ENCODE peak calls at places on chromosome 10, in nine cellular contexts. J is dorsolateral prefrontal cortex, N is brain microvascular endothelial cell, V is epithelial cell of proximal tubule, F is lower lobe of right lung, X is BJ, Y is epithelial cell of esophagus, G is AG04449, D is PC-9. E is an unnamed sample.

GRCh38 chr10:70140297-70140696 is 6.2 kb downstream of the TYSND1 start:
- DNase-seq in J (no peak), N (no peak), V (no peak), F (no peak), X (no peak), Y (no peak), G (no peak), D (no peak), E (no peak)

GRCh38 chr10:4623757-4624420 is 202.1 kb upstream of the AKR1E2 start:
- DNase-seq in J (no peak), N (no peak), V (no peak), F (no peak), X (peak), Y (peak), G (peak), D (no peak), E (no peak)

GRCh38 chr10:11838298-11838852 is 15.2 kb downstream of the PROSER2 start:
- DNase-seq in J (no peak), N (peak), V (peak), F (no peak), X (no peak), Y (peak), G (no peak), D (no peak), E (no peak)

GRCh38 chr10:15169555-15170407 is 1.3 kb upstream of the NMT2 start:
- DNase-seq in J (no peak), N (no peak), V (no peak), F (no peak), X (no peak), Y (no peak), G (no peak), D (no peak), E (no peak)

GRCh38 chr10:121172406-121172805 is 321.2 kb downstream of the WDR11 start:
- DNase-seq in J (no peak), N (no peak), V (no peak), F (no peak), X (no peak), Y (no peak), G (no peak), D (no peak), E (no peak)

GRCh38 chr10:24334279-24334922 is 125.5 kb downstream of the KIAA1217 start:
- DNase-seq in J (no peak), N (no peak), V (no peak), F (no peak), X (no peak), Y (no peak), G (no peak), D (no peak), E (no peak)

GRCh38 chr10:30819306-30820190 is 190.0 kb upstream of the LYZL2 start:
- DNase-seq in J (no peak), N (no peak), V (no peak), F (no peak), X (peak), Y (no peak), G (no peak), D (no peak), E (no peak)

GRCh38 chr10:47160967-47161366 is 139.0 kb upstream of the GDF10 start:
- DNase-seq in J (no peak), N (no peak), V (no peak), F (no peak), X (no peak), Y (no peak), G (no peak), D (no peak), E (no peak)

GRCh38 chr10:44984671-44985101 is 6.1 kb upstream of the DEPP1 start:
- DNase-seq in J (no peak), N (no peak), V (no peak), F (no peak), X (no peak), Y (no peak), G (no peak), D (no peak), E (no peak)

GRCh38 chr10:95214793-95215192 is 20.8 kb downstream of the ACSM6 start:
- DNase-seq in J (no peak), N (peak), V (no peak), F (no peak), X (no peak), Y (peak), G (no peak), D (no peak), E (no peak)

GRCh38 chr10:32938554-32939061 is 19.4 kb downstream of the ITGB1 start:
- DNase-seq in J (peak), N (no peak), V (no peak), F (no peak), X (no peak), Y (peak), G (no peak), D (no peak), E (no peak)

GRCh38 chr10:121597504-121598241 is 571 bp downstream of the FGFR2 start:
- DNase-seq in J (no peak), N (no peak), V (no peak), F (no peak), X (no peak), Y (peak), G (no peak), D (no peak), E (no peak)

GRCh38 chr10:24408365-24408764 is 199.4 kb downstream of the KIAA1217 start:
- DNase-seq in J (no peak), N (no peak), V (no peak), F (no peak), X (no peak), Y (no peak), G (no peak), D (no peak), E (no peak)

GRCh38 chr10:121221991-121222390 is 370.8 kb downstream of the WDR11 start:
- DNase-seq in J (no peak), N (no peak), V (no peak), F (no peak), X (no peak), Y (no peak), G (no peak), D (no peak), E (no peak)

GRCh38 chr10:99329891-99330674 is 927 bp downstream of the CNNM1 start:
- DNase-seq in J (peak), N (no peak), V (no peak), F (peak), X (no peak), Y (peak), G (no peak), D (no peak), E (no peak)

GRCh38 chr10:78316451-78316931 is 282.8 kb downstream of the RPS24 start:
- DNase-seq in J (no peak), N (no peak), V (no peak), F (no peak), X (peak), Y (no peak), G (no peak), D (no peak), E (peak)

GRCh38 chr10:66321746-66322145 is 604.1 kb upstream of the LRRTM3 start:
- DNase-seq in J (no peak), N (no peak), V (no peak), F (no peak), X (no peak), Y (no peak), G (no peak), D (no peak), E (no peak)

GRCh38 chr10:31770307-31770902 is 158.2 kb downstream of the ARHGAP12 start:
- DNase-seq in J (no peak), N (no peak), V (no peak), F (peak), X (no peak), Y (no peak), G (no peak), D (no peak), E (no peak)

GRCh38 chr10:32983333-32983909 is 25.4 kb upstream of the ITGB1 start:
- DNase-seq in J (no peak), N (peak), V (peak), F (no peak), X (peak), Y (peak), G (peak), D (no peak), E (no peak)

GRCh38 chr10:218753-219152 is 83.5 kb downstream of the ZMYND11 start:
- DNase-seq in J (no peak), N (no peak), V (no peak), F (no peak), X (no peak), Y (peak), G (no peak), D (no peak), E (no peak)

GRCh38 chr10:22426653-22427052 is 81.4 kb downstream of the SPAG6 start:
- DNase-seq in J (no peak), N (no peak), V (no peak), F (no peak), X (no peak), Y (no peak), G (no peak), D (no peak), E (no peak)

GRCh38 chr10:112593023-112593422 is 146.0 kb downstream of the VTI1A start:
- DNase-seq in J (no peak), N (no peak), V (no peak), F (no peak), X (no peak), Y (no peak), G (no peak), D (no peak), E (no peak)

GRCh38 chr10:90136731-90137316 is 435.4 kb downstream of the KIF20B start:
- DNase-seq in J (no peak), N (no peak), V (no peak), F (no peak), X (no peak), Y (peak), G (no peak), D (no peak), E (no peak)

GRCh38 chr10:128629111-128630096 is 503.2 kb upstream of the MKI67 start:
- DNase-seq in J (no peak), N (peak), V (no peak), F (no peak), X (no peak), Y (peak), G (no peak), D (peak), E (no peak)

GRCh38 chr10:119306514-119306951 is 99.2 kb downstream of the GRK5 start:
- DNase-seq in J (no peak), N (no peak), V (no peak), F (no peak), X (no peak), Y (peak), G (no peak), D (peak), E (no peak)
- TF ChIP-seq CTCF in J (no peak), N (peak), V (peak), F (peak), X (no peak), Y (peak), G (peak), D (peak), E (no peak)

GRCh38 chr10:133420028-133420427 is 4.4 kb downstream of the SPRN start:
- DNase-seq in J (no peak), N (no peak), V (no peak), F (no peak), X (no peak), Y (no peak), G (no peak), D (no peak), E (no peak)

GRCh38 chr10:133422223-133422820 is 2.1 kb downstream of the SPRN start:
- DNase-seq in J (no peak), N (no peak), V (no peak), F (peak), X (no peak), Y (no peak), G (no peak), D (no peak), E (no peak)

GRCh38 chr10:133420579-133420978 is 3.8 kb downstream of the SPRN start:
- DNase-seq in J (no peak), N (no peak), V (no peak), F (peak), X (no peak), Y (no peak), G (no peak), D (no peak), E (no peak)

GRCh38 chr10:133421336-133422222 is 2.8 kb downstream of the SPRN start:
- DNase-seq in J (no peak), N (no peak), V (no peak), F (peak), X (no peak), Y (no peak), G (no peak), D (no peak), E (no peak)

DNA sequence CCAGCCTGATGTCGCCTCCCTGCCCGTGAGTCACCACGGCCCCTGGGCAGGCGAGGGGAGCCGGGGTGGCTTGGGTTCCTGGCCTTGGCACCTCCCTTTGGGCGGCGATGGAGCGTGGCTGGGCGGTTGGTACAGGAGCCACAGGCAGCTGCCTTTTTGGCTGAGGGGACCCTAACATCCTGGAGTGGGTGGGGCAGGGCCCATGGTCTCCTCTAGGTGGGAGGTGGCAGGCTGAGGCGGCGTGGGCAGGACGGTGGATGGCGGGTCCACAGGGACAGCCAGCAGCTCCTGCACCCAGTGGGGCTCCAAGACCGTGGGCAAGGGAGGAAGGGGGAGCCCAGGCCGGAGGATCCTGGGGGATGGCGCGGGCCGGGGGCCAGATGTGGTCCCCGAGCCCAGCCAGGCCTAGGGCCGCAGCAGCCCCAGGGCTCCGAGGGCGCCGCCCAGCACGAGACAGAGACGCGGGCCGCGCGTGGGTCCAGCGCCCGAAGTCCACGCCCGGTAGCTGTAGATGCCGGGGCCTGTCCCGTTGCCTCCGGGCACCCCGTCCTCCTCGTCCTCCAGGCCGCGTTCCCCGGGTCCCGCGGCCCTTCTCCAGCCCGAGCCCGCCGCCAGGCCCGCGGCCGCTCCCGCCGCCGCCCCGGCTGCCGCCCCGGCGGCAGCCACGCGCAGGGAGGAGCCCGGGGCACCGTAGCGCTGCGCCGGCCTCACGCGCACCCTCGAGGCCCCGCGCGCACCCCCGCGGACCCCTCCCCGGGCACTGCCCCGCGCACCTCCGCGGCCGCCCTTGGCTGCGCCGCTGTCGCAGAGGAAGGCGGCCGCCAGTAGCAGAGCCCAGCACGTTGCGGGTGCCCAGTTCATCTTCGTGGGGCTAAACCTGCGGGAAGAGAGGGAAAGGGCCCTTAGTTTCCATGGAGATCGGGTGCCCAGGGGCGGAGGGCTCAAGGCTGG is 1.3 kb downstream of the SPRN start:
- DNase-seq in J (no peak), N (no peak), V (no peak), F (peak), X (no peak), Y (no peak), G (no peak), D (no peak), E (no peak)
- H3K4me3 ChIP-seq in J (peak), N (no peak), V (no peak), F (no peak), X (peak), Y (no peak), G (peak), D (no peak), E (no peak)

GRCh38 chr10:6721480-6721879 is 141.4 kb upstream of the PRKCQ start:
- DNase-seq in J (no peak), N (peak), V (peak), F (no peak), X (peak), Y (peak), G (peak), D (peak), E (peak)
- TF ChIP-seq CTCF in J (no peak), N (peak), V (peak), F (no peak), X (peak), Y (peak), G (peak), D (peak), E (peak)

GRCh38 chr10:124074471-124075109 is 18.8 kb downstream of the CHST15 start:
- DNase-seq in J (no peak), N (no peak), V (no peak), F (peak), X (no peak), Y (no peak), G (no peak), D (no peak), E (no peak)
- H3K4me3 ChIP-seq in J (no peak), N (no peak), V (no peak), F (no peak), X (no peak), Y (no peak), G (no peak), D (no peak), E (no peak)

GRCh38 chr10:73771722-73772279 is 10.0 kb upstream of the CHCHD1 start:
- DNase-seq in J (peak), N (peak), V (no peak), F (peak), X (no peak), Y (peak), G (no peak), D (peak), E (no peak)

GRCh38 chr10:73773152-73773879 is 8.5 kb upstream of the CHCHD1 start:
- DNase-seq in J (no peak), N (no peak), V (no peak), F (no peak), X (no peak), Y (no peak), G (no peak), D (no peak), E (no peak)

GRCh38 chr10:73772280-73773151 is 9.3 kb upstream of the CHCHD1 start:
- DNase-seq in J (peak), N (peak), V (no peak), F (peak), X (no peak), Y (peak), G (peak), D (peak), E (peak)

GRCh38 chr10:73779018-73779417 is 2.8 kb upstream of the CHCHD1 start:
- DNase-seq in J (no peak), N (no peak), V (no peak), F (no peak), X (no peak), Y (no peak), G (no peak), D (no peak), E (no peak)

GRCh38 chr10:73774637-73775036 is 7.2 kb upstream of the CHCHD1 start:
- DNase-seq in J (no peak), N (no peak), V (no peak), F (no peak), X (no peak), Y (peak), G (no peak), D (no peak), E (no peak)
- TF ChIP-seq CTCF in J (no peak), N (peak), V (peak), F (no peak), X (no peak), Y (no peak), G (no peak), D (peak), E (no peak)

DNA sequence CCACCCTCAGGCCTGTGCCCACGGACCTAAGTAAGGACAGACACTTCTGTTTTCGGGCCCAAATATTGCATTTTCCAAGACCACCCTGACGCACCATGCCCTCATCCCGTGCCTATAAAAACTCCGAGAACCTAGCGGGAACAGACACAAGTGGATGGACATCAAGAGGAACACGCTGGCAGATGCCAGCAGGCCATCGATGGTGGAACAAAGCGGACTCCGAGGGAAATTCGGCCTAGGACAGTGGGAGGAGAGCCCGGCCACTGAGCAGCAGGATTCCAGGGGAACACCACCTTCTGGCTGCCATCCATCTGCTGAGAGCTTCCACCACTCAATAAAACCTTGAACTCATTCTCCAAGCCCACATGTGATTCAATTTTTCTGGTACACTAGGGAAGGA is 243.6 kb upstream of the ZWINT start:
- DNase-seq in J (no peak), N (no peak), V (no peak), F (no peak), X (no peak), Y (no peak), G (no peak), D (no peak), E (no peak)
- H3K4me3 ChIP-seq in J (no peak), N (no peak), V (no peak), F (no peak), X (no peak), Y (no peak), G (no peak), D (no peak), E (no peak)

DNA sequence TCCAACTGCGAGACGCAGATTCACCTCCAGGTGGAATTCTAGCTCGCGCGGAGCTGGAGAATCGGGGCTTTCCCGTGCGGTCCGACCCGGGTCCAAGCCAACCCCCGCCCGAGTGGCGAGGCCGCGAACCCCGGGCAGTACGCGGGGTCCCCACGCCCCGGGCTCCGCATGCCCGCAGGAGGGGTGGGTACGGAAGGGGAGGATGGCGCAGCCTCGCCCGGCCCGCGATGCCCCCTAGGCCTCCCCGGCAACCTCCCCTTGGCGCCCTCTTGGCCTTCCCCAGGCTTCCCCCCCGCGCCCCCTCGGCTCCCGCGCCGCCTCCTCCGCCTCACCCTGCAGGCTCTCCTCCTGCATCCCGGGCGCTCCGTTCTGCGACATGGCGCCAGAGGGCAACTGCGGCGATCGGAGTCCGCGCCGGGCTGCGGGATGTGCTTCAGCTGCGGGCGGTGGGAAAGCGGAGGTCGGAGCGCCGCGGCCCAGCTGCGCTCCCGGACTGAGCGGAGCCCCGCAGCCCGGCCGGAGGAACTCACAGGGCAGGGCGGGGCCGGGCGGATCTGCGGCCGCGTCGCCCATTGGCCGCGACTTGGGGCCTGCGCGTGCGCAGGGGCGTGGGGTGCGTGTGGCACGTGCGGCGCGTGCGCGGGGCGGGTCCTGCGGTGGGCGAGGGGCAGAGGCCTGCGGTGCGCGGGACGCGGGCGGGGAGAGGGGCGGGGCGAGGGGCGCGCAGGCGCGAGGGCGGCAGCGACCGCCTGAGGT is at the start of gene BNIP3:
- DNase-seq in J (peak), N (peak), V (no peak), F (peak), X (peak), Y (peak), G (peak), D (peak), E (peak)
- TF ChIP-seq CTCF in J (no peak), N (peak), V (no peak), F (peak), X (no peak), Y (no peak), G (peak), D (no peak), E (no peak)

GRCh38 chr10:49597426-49598163 is 12.5 kb upstream of the SLC18A3 start:
- DNase-seq in J (no peak), N (no peak), V (no peak), F (no peak), X (no peak), Y (no peak), G (no peak), D (no peak), E (no peak)

GRCh38 chr10:49600046-49600445 is 10.1 kb upstream of the SLC18A3 start:
- DNase-seq in J (no peak), N (no peak), V (no peak), F (no peak), X (no peak), Y (no peak), G (no peak), D (no peak), E (no peak)

GRCh38 chr10:49599546-49599945 is 10.6 kb upstream of the SLC18A3 start:
- DNase-seq in J (no peak), N (no peak), V (no peak), F (no peak), X (no peak), Y (no peak), G (no peak), D (no peak), E (no peak)

GRCh38 chr10:49598164-49598856 is 11.8 kb upstream of the SLC18A3 start:
- DNase-seq in J (no peak), N (no peak), V (no peak), F (no peak), X (no peak), Y (no peak), G (no peak), D (no peak), E (no peak)

GRCh38 chr10:49598986-49599385 is 11.1 kb upstream of the SLC18A3 start:
- DNase-seq in J (no peak), N (peak), V (no peak), F (no peak), X (no peak), Y (no peak), G (no peak), D (no peak), E (peak)
- H3K4me3 ChIP-seq in J (no peak), N (no peak), V (no peak), F (no peak), X (no peak), Y (no peak), G (no peak), D (no peak), E (no peak)